ENCODE peak calls at places on chromosomes 16 and 17, in seven cellular contexts. Y, V, F, S, U, P and N are unnamed samples.

GRCh38 chr17:9684955-9685621 is 39.8 kb downstream of the USP43 start:
- DNase-seq in S (no peak), P (no peak), Y (peak; percentile 38), U (no peak), F (no peak), V (no peak), N (no peak)

GRCh38 chr16:51556694-51557327 is 405.7 kb upstream of the SALL1 start:
- DNase-seq in Y (peak; percentile 78), U (no peak), P (no peak), F (no peak), S (no peak), V (no peak), N (peak; percentile 51)

GRCh38 chr16:84585886-84586285 is 32.0 kb downstream of the COTL1 start:
- DNase-seq in V (peak; percentile 62), Y (peak; percentile 47), P (no peak), S (peak; percentile 27), F (peak; percentile 82), U (peak; percentile 63), N (peak; percentile 47)

GRCh38 chr17:68674271-68674925 is 73.2 kb upstream of the FAM20A start:
- DNase-seq in P (no peak), F (no peak), Y (no peak), U (no peak), S (no peak), V (no peak), N (no peak)

GRCh38 chr16:67486805-67487204 is 3.5 kb upstream of the AGRP start:
- DNase-seq in Y (no peak), U (no peak), P (no peak), V (no peak), F (no peak), S (no peak), N (no peak)

GRCh38 chr16:11669380-11670146 is 1.3 kb downstream of the SNN start:
- DNase-seq in V (peak; percentile 88), Y (no peak), F (peak; percentile 68), P (no peak), U (no peak), S (no peak), N (no peak)

GRCh38 chr17:45091778-45092425 is 30.8 kb downstream of the NMT1 start:
- DNase-seq in S (no peak), P (no peak), U (no peak), F (no peak), V (no peak), Y (no peak), N (no peak)

GRCh38 chr17:30379303-30380105 is 777 bp downstream of the CPD start:
- DNase-seq in S (no peak), V (peak; percentile 58), P (no peak), F (peak; percentile 18), Y (no peak), U (no peak), N (peak; percentile 37)

GRCh38 chr17:74491645-74492044 is 25.2 kb downstream of the CD300A start:
- DNase-seq in Y (no peak), P (no peak), F (no peak), S (no peak), U (no peak), V (no peak), N (no peak)

GRCh38 chr17:66667491-66668030 is 167.4 kb upstream of the CACNG5 start:
- DNase-seq in P (peak; percentile 33), U (no peak), Y (no peak), F (no peak), V (no peak), S (no peak), N (no peak)

GRCh38 chr16:75908718-75909117 is 182.4 kb upstream of the CPHXL start:
- DNase-seq in P (no peak), S (no peak), F (peak; percentile 11), Y (no peak), V (no peak), U (no peak), N (no peak)

GRCh38 chr17:64151016-64151368 is 21.0 kb upstream of the ERN1 start:
- DNase-seq in U (no peak), F (no peak), S (no peak), P (no peak), Y (no peak), V (no peak), N (no peak)

GRCh38 chr17:72812823-72813222 is 279.7 kb downstream of the SLC39A11 start:
- DNase-seq in F (no peak), Y (peak; percentile 71), S (peak; percentile 51), P (no peak), V (no peak), U (no peak), N (no peak)

GRCh38 chr17:64685705-64686104 is 23.6 kb upstream of the SMURF2 start:
- DNase-seq in P (no peak), U (no peak), F (no peak), V (no peak), Y (no peak), S (no peak), N (no peak)

GRCh38 chr17:72711531-72712310 is 380.8 kb downstream of the SLC39A11 start:
- DNase-seq in V (no peak), Y (no peak), S (no peak), P (no peak), U (no peak), F (no peak), N (no peak)

GRCh38 chr17:51434434-51435170 is 174.3 kb downstream of the UTP18 start:
- DNase-seq in Y (peak; percentile 76), U (no peak), S (peak; percentile 83), P (no peak), V (no peak), F (no peak), N (no peak)

GRCh38 chr17:64343833-64344637 is 46.6 kb downstream of the PECAM1 start:
- DNase-seq in F (peak; percentile 70), P (no peak), S (no peak), V (peak; percentile 92), Y (no peak), U (no peak), N (peak; percentile 19)

GRCh38 chr17:71846561-71846960 is 274.3 kb upstream of the SOX9 start:
- DNase-seq in P (no peak), V (no peak), S (no peak), F (peak; percentile 15), U (no peak), Y (no peak), N (no peak)

GRCh38 chr17:61238455-61238933 is 161.1 kb upstream of the TBX2 start:
- DNase-seq in V (no peak), U (no peak), S (no peak), Y (no peak), P (no peak), F (no peak), N (peak; percentile 14)

GRCh38 chr17:63645775-63646491 is 23.7 kb downstream of the MAP3K3 start:
- DNase-seq in P (no peak), Y (peak; percentile 62), V (no peak), S (no peak), U (no peak), F (no peak), N (no peak)

GRCh38 chr16:86579268-86580062 is 1.1 kb downstream of the FOXL1 start:
- DNase-seq in V (no peak), Y (no peak), F (no peak), U (no peak), P (no peak), S (no peak), N (peak; percentile 45)